ENCODE peak calls at places on chromosomes 2 and 18, in four cellular contexts. One of them, this sample, is unnamed.

GRCh38 chr2:110677530-110678456 is at the start of gene BUB1:
- DNase-seq in tibial nerve: peak; percentile 92
- DNase-seq in adrenal gland: peak; percentile 99
- DNase-seq in K562: peak; percentile 99
- DNase-seq in this sample: peak; percentile 87

GRCh38 chr18:76643199-76643598 is 148.2 kb upstream of the ZNF516 start:
- DNase-seq in tibial nerve: no peak
- DNase-seq in adrenal gland: no peak
- DNase-seq in K562: no peak
- DNase-seq in this sample: no peak

GRCh38 chr2:216603010-216603883 is 30.0 kb upstream of the IGFBP2 start:
- DNase-seq in tibial nerve: no peak
- DNase-seq in adrenal gland: no peak
- DNase-seq in K562: no peak
- DNase-seq in this sample: no peak

GRCh38 chr2:239468491-239469017 is 67.7 kb upstream of the HDAC4 start:
- DNase-seq in tibial nerve: no peak
- DNase-seq in adrenal gland: peak; percentile 5
- DNase-seq in K562: no peak
- DNase-seq in this sample: no peak

GRCh38 chr2:199977984-199978415 is 22.6 kb downstream of the MAIP1 start:
- DNase-seq in tibial nerve: no peak
- DNase-seq in adrenal gland: no peak
- DNase-seq in K562: no peak
- DNase-seq in this sample: no peak

GRCh38 chr2:11562476-11562875 is 28.6 kb downstream of the GREB1 start:
- DNase-seq in tibial nerve: no peak
- DNase-seq in adrenal gland: no peak
- DNase-seq in K562: no peak
- DNase-seq in this sample: no peak

GRCh38 chr2:42568431-42569115 is at the start of gene MTA3:
- DNase-seq in tibial nerve: peak; percentile 30
- DNase-seq in adrenal gland: peak; percentile 76
- DNase-seq in K562: peak; percentile 78
- DNase-seq in this sample: peak; percentile 44

GRCh38 chr18:37393945-37394609 is 171.5 kb downstream of the CELF4 start:
- DNase-seq in tibial nerve: peak; percentile 25
- DNase-seq in adrenal gland: peak; percentile 63
- DNase-seq in K562: peak; percentile 65
- DNase-seq in this sample: peak; percentile 44

GRCh38 chr2:101277111-101277510 is 24.4 kb downstream of the CNOT11 start:
- DNase-seq in tibial nerve: no peak
- DNase-seq in adrenal gland: no peak
- DNase-seq in K562: no peak
- DNase-seq in this sample: no peak

GRCh38 chr2:203782262-203782976 is 76.0 kb downstream of the CD28 start:
- DNase-seq in tibial nerve: no peak
- DNase-seq in adrenal gland: peak; percentile 39
- DNase-seq in K562: peak; percentile 44
- DNase-seq in this sample: peak; percentile 55

DNA sequence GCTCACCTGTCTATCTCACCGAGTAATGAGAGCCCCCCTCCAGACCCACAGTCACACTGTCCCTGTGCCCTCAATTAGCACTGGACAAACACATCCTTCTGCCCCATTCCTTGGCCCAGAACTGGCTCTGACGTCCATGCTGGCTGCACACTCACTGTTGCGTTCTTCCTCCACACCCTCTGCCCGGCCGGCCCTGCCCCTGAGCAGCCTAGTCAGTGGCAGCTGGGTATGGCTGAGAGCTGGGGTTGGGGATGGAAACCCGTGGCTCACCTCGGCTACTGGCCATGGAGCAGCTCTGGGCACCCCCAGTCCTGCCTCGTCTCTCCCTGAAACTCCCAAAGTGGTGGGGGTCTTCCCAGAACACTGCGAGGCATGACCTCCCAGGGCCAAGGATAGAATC is 6.5 kb upstream of the UCN start:
- DNase-seq in tibial nerve: no peak
- DNase-seq in adrenal gland: no peak
- DNase-seq in K562: no peak
- DNase-seq in this sample: no peak
- TF ChIP-seq POLR2A in tibial nerve: no peak
- TF ChIP-seq POLR2A in adrenal gland: no peak
- TF ChIP-seq POLR2A in K562: no peak
- TF ChIP-seq POLR2A in this sample: no peak

DNA sequence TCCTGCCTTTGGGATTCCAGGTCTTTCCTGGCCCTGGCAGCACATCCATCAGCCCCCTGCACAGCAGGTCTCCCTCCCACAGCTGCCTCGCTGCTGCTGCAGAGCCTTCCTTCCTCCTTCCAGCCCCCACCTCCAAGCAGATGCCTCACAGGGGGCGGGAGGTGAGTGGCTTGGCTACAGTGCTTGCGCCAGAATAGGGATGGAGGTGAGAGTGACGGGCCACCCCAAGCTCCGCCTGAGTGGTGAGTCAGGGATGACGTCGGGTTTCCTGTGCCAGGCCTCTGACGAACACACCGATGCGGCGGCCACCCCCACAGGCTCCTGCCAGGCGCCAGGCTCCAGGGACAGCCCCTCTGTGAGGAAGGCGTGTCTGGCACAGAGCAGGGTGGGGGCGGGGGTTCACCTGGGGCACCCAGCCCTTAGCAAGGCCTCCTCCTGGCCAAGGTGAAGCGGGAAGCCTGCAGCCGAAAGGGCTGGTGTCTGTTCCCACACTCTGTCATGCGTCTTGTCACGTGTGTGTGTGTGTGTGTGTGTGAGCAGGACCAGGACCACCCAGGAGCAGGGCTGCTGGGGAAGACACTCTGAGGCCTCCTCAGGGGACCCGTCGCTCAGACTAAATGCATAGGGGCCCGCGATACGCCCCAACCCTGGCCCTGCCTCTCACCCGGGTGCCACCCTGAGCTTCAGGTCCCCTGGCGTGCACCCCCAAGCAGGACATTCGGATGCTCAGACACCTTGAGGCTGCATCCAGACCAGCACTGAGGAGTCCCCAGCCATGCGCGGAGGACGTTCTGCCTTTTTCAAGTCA is 3.4 kb upstream of the DUSP2 start:
- DNase-seq in tibial nerve: no peak
- DNase-seq in adrenal gland: peak; percentile 65
- DNase-seq in K562: peak; percentile 60
- DNase-seq in this sample: peak; percentile 98
- TF ChIP-seq POLR2A in tibial nerve: no peak
- TF ChIP-seq POLR2A in adrenal gland: no peak
- TF ChIP-seq POLR2A in K562: no peak
- TF ChIP-seq POLR2A in this sample: no peak

GRCh38 chr2:75521225-75521872 is 39.4 kb downstream of the EVA1A start:
- DNase-seq in tibial nerve: no peak
- DNase-seq in adrenal gland: no peak
- DNase-seq in K562: no peak
- DNase-seq in this sample: no peak

GRCh38 chr2:75519843-75520242 is 40.9 kb downstream of the EVA1A start:
- DNase-seq in tibial nerve: no peak
- DNase-seq in adrenal gland: no peak
- DNase-seq in K562: no peak
- DNase-seq in this sample: no peak

GRCh38 chr2:75523313-75524275 is 37.1 kb downstream of the EVA1A start:
- DNase-seq in tibial nerve: no peak
- DNase-seq in adrenal gland: no peak
- DNase-seq in K562: no peak
- DNase-seq in this sample: peak; percentile 39

GRCh38 chr2:75524276-75524911 is 36.3 kb downstream of the EVA1A start:
- DNase-seq in tibial nerve: no peak
- DNase-seq in adrenal gland: no peak
- DNase-seq in K562: no peak
- DNase-seq in this sample: no peak

DNA sequence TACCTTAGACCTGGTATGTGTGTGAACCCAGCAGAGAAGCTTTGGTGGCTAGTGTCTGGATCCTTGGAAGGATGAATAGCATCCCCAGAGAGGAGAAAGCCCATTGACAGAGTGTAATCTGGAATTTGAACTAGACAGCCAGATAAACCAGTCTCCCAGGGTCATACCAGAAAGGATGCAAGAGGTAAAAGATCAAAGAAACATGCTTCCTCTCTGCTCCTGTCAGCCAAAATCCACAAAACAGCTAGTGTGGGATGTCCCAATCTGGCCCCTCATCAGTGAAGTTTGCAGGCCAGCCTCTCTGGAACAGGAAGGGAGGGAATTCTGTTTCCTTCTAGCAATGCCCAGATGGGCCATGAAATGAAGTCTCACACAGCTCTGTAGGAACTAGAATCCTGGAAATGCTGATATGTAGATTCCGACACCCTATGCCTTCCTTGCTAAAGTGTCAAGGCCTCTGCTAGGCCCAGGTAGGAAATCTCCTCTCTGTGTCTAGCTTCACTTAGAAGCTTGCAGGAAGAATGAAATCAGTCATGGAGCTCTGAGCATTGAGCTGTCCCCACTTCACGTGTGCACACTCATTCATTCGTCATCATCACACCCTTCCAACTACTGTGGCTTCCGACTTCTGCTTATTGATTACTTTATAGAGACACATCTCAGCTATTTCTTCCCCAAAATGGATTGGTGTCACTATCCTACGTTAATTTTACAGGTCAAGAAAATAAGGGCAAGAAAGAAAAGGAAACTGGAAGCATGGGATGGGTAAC is 38.0 kb downstream of the EVA1A start:
- DNase-seq in tibial nerve: no peak
- DNase-seq in adrenal gland: no peak
- DNase-seq in K562: no peak
- DNase-seq in this sample: no peak
- TF ChIP-seq POLR2A in tibial nerve: no peak
- TF ChIP-seq POLR2A in adrenal gland: no peak
- TF ChIP-seq POLR2A in K562: no peak
- TF ChIP-seq POLR2A in this sample: no peak

GRCh38 chr2:157876066-157876770 is at the start of gene ACVR1:
- DNase-seq in tibial nerve: peak; percentile 93
- DNase-seq in adrenal gland: peak; percentile 97
- DNase-seq in K562: peak; percentile 98
- DNase-seq in this sample: peak; percentile 90
- TF ChIP-seq POLR2A in tibial nerve: peak; percentile 32
- TF ChIP-seq POLR2A in adrenal gland: peak; percentile 77
- TF ChIP-seq POLR2A in K562: peak; percentile 80
- TF ChIP-seq POLR2A in this sample: peak; percentile 33

GRCh38 chr18:63765837-63766236 is 9.4 kb upstream of the SERPINB7 start:
- DNase-seq in tibial nerve: no peak
- DNase-seq in adrenal gland: no peak
- DNase-seq in K562: no peak
- DNase-seq in this sample: no peak
- TF ChIP-seq POLR2A in tibial nerve: no peak
- TF ChIP-seq POLR2A in adrenal gland: no peak
- TF ChIP-seq POLR2A in K562: no peak
- TF ChIP-seq POLR2A in this sample: no peak

GRCh38 chr2:64262816-64263215 is 118.6 kb upstream of the PELI1 start:
- DNase-seq in tibial nerve: no peak
- DNase-seq in adrenal gland: no peak
- DNase-seq in K562: no peak
- DNase-seq in this sample: no peak
- TF ChIP-seq POLR2A in tibial nerve: no peak
- TF ChIP-seq POLR2A in adrenal gland: no peak
- TF ChIP-seq POLR2A in K562: no peak
- TF ChIP-seq POLR2A in this sample: no peak

This sample was measured in H54.